ENCODE peak calls at places on chromosomes 13 and 19, in seven cellular contexts. One of them, this sample, is unnamed.

GRCh38 chr19:55158848-55159793 is 1.6 kb upstream of the TNNI3 start:
- DNase-seq in H1: no peak
- DNase-seq in transverse colon: no peak
- DNase-seq in GM12878: no peak
- DNase-seq in K562: peak
- DNase-seq in suprapubic skin: no peak
- DNase-seq in SK-N-SH: no peak
- DNase-seq in this sample: no peak

GRCh38 chr19:6362351-6362801 is 1.0 kb downstream of the CLPP start:
- DNase-seq in H1: no peak
- DNase-seq in transverse colon: no peak
- DNase-seq in GM12878: no peak
- DNase-seq in SK-N-SH: no peak
- DNase-seq in K562: no peak
- DNase-seq in suprapubic skin: no peak
- DNase-seq in this sample: no peak

GRCh38 chr19:6948884-6949283 is 61.5 kb downstream of the ADGRE1 start:
- DNase-seq in transverse colon: no peak
- DNase-seq in suprapubic skin: no peak
- DNase-seq in GM12878: no peak
- DNase-seq in SK-N-SH: no peak
- DNase-seq in K562: no peak
- DNase-seq in H1: no peak
- DNase-seq in this sample: no peak

GRCh38 chr13:44116562-44117315 is 237.0 kb downstream of the LACC1 start:
- DNase-seq in H1: no peak
- DNase-seq in K562: no peak
- DNase-seq in suprapubic skin: no peak
- DNase-seq in transverse colon: no peak
- DNase-seq in SK-N-SH: no peak
- DNase-seq in GM12878: no peak
- DNase-seq in this sample: no peak

GRCh38 chr19:16326401-16327130 is 1.9 kb downstream of the KLF2 start:
- DNase-seq in suprapubic skin: no peak
- DNase-seq in transverse colon: peak
- DNase-seq in H1: no peak
- DNase-seq in K562: no peak
- DNase-seq in SK-N-SH: no peak
- DNase-seq in GM12878: no peak
- DNase-seq in this sample: peak

GRCh38 chr19:33410915-33411401 is 37.4 kb downstream of the CEBPG start:
- DNase-seq in K562: no peak
- DNase-seq in suprapubic skin: no peak
- DNase-seq in SK-N-SH: no peak
- DNase-seq in transverse colon: no peak
- DNase-seq in GM12878: no peak
- DNase-seq in H1: no peak
- DNase-seq in this sample: peak

GRCh38 chr19:50418186-50419021 is at the start of gene SPIB:
- DNase-seq in GM12878: no peak
- DNase-seq in transverse colon: no peak
- DNase-seq in K562: no peak
- DNase-seq in suprapubic skin: no peak
- DNase-seq in H1: no peak
- DNase-seq in SK-N-SH: no peak
- DNase-seq in this sample: peak

GRCh38 chr19:2551864-2552185 is 75.9 kb downstream of the GADD45B start:
- DNase-seq in SK-N-SH: no peak
- DNase-seq in transverse colon: no peak
- DNase-seq in suprapubic skin: no peak
- DNase-seq in GM12878: no peak
- DNase-seq in H1: no peak
- DNase-seq in K562: no peak
- DNase-seq in this sample: no peak

GRCh38 chr13:19864018-19864338 is 529 bp upstream of the ZMYM5 start:
- DNase-seq in K562: peak
- DNase-seq in H1: no peak
- DNase-seq in GM12878: no peak
- DNase-seq in suprapubic skin: peak
- DNase-seq in SK-N-SH: peak
- DNase-seq in transverse colon: peak
- DNase-seq in this sample: peak

GRCh38 chr19:51441410-51442390 is 16.6 kb downstream of the SIGLEC8 start:
- DNase-seq in K562: peak
- DNase-seq in H1: no peak
- DNase-seq in suprapubic skin: no peak
- DNase-seq in transverse colon: peak
- DNase-seq in GM12878: peak
- DNase-seq in SK-N-SH: no peak
- DNase-seq in this sample: no peak

GRCh38 chr19:55358493-55358892 is 4.0 kb upstream of the COX6B2 start:
- DNase-seq in K562: no peak
- DNase-seq in transverse colon: no peak
- DNase-seq in GM12878: no peak
- DNase-seq in SK-N-SH: no peak
- DNase-seq in suprapubic skin: no peak
- DNase-seq in H1: no peak
- DNase-seq in this sample: peak

GRCh38 chr19:19348266-19348665 is 27.6 kb downstream of the MAU2 start:
- DNase-seq in suprapubic skin: no peak
- DNase-seq in GM12878: no peak
- DNase-seq in H1: no peak
- DNase-seq in SK-N-SH: no peak
- DNase-seq in transverse colon: no peak
- DNase-seq in K562: no peak
- DNase-seq in this sample: no peak

GRCh38 chr13:113848431-113849260 is 15.2 kb downstream of the GAS6 start:
- DNase-seq in transverse colon: peak
- DNase-seq in suprapubic skin: no peak
- DNase-seq in GM12878: no peak
- DNase-seq in K562: no peak
- DNase-seq in H1: no peak
- DNase-seq in SK-N-SH: no peak
- DNase-seq in this sample: peak

GRCh38 chr13:43309301-43309700 is 285.9 kb downstream of the DNAJC15 start:
- DNase-seq in transverse colon: no peak
- DNase-seq in suprapubic skin: no peak
- DNase-seq in H1: no peak
- DNase-seq in SK-N-SH: no peak
- DNase-seq in GM12878: no peak
- DNase-seq in K562: no peak
- DNase-seq in this sample: no peak

GRCh38 chr19:41872775-41873647 is 4.1 kb upstream of the CD79A start:
- DNase-seq in H1: peak
- DNase-seq in suprapubic skin: no peak
- DNase-seq in GM12878: no peak
- DNase-seq in transverse colon: peak
- DNase-seq in K562: peak
- DNase-seq in SK-N-SH: peak
- DNase-seq in this sample: peak

GRCh38 chr13:26601669-26602068 is 44.2 kb downstream of the WASF3 start:
- DNase-seq in transverse colon: no peak
- DNase-seq in K562: no peak
- DNase-seq in H1: no peak
- DNase-seq in SK-N-SH: peak
- DNase-seq in GM12878: peak
- DNase-seq in suprapubic skin: no peak
- DNase-seq in this sample: no peak

GRCh38 chr13:113816248-113816924 is 47.5 kb downstream of the GAS6 start:
- DNase-seq in suprapubic skin: no peak
- DNase-seq in SK-N-SH: no peak
- DNase-seq in K562: no peak
- DNase-seq in GM12878: no peak
- DNase-seq in transverse colon: no peak
- DNase-seq in H1: no peak
- DNase-seq in this sample: no peak

DNA sequence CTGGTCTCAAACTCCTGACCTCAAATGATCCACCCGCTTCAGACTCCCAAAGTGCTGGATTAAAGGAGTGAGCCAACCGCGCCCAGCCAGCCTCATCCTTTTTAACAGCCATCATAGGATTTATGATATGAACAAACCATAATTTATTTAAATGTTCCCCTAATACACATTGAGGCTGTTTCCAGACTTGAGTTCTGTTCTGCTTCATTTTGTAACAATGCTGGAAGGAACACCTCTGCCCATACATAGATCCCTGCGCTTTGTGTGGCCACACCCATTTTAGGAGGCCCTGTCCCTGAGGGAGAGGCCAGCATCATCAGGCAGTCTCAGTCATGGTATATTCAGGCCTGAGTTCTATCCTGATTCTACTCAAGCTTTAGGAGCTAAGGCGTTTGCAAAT is 35.9 kb downstream of the TPT1 start:
- DNase-seq in K562: no peak
- DNase-seq in H1: no peak
- DNase-seq in transverse colon: no peak
- DNase-seq in suprapubic skin: no peak
- DNase-seq in SK-N-SH: no peak
- DNase-seq in GM12878: no peak
- DNase-seq in this sample: no peak
- TF ChIP-seq EP300 in K562: no peak
- TF ChIP-seq EP300 in H1: no peak
- TF ChIP-seq EP300 in transverse colon: no peak
- TF ChIP-seq EP300 in suprapubic skin: no peak
- TF ChIP-seq EP300 in SK-N-SH: no peak
- TF ChIP-seq EP300 in GM12878: no peak
- TF ChIP-seq EP300 in this sample: no peak

DNA sequence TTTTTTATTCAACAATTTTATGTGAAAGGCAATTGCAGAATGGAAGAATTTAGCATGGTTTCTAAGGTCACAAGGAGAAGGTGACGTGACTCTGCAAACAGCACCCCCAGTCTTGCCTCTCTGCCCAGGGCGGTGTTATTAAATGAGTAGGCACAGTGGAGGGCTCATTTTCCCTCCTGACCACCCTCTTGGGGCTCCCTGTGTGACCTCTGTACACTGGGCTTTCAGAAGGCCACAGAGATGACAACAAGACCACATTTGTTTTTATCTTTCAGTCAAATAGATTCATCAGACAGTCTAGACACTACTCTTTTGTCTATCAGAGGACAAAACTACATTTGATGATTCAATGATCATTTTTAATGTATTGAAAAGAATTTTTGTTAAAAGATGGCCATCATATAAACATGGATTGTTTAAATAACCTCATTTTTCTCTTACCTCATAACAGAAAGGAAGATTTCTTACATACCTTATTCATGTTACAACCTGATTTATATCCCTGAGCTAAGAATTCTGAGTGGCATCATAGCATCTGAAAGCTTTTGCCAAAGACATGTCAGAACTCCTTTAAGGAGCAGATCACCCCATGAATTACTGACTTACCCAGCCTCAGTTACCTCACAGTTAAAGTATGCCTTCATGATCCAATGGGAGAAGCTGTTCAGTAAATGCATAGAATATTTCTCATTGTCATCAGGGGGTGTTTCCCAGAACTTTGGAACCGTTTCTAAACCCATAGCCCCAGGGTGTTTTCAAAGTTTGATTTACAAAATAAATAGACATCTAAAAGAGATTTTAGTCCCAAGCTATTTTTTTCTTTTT is 184.0 kb upstream of the RFC3 start:
- DNase-seq in SK-N-SH: no peak
- DNase-seq in K562: no peak
- DNase-seq in suprapubic skin: no peak
- DNase-seq in transverse colon: no peak
- DNase-seq in H1: no peak
- DNase-seq in GM12878: no peak
- DNase-seq in this sample: no peak
- H3K4me3 ChIP-seq in SK-N-SH: no peak
- H3K4me3 ChIP-seq in K562: no peak
- H3K4me3 ChIP-seq in suprapubic skin: no peak
- H3K4me3 ChIP-seq in transverse colon: no peak
- H3K4me3 ChIP-seq in H1: no peak
- H3K4me3 ChIP-seq in GM12878: no peak
- H3K4me3 ChIP-seq in this sample: no peak

GRCh38 chr13:41645313-41645712 is 188.0 kb downstream of the RGCC start:
- DNase-seq in GM12878: no peak
- DNase-seq in K562: no peak
- DNase-seq in H1: no peak
- DNase-seq in transverse colon: no peak
- DNase-seq in SK-N-SH: no peak
- DNase-seq in suprapubic skin: no peak
- DNase-seq in this sample: no peak
- TF ChIP-seq POLR2AphosphoS5 in GM12878: no peak
- TF ChIP-seq POLR2AphosphoS5 in K562: no peak
- TF ChIP-seq POLR2AphosphoS5 in H1: no peak
- TF ChIP-seq POLR2AphosphoS5 in transverse colon: no peak
- TF ChIP-seq POLR2AphosphoS5 in SK-N-SH: no peak
- TF ChIP-seq POLR2AphosphoS5 in suprapubic skin: peak
- TF ChIP-seq POLR2AphosphoS5 in this sample: peak

GRCh38 chr19:574658-575526 is 2.5 kb downstream of the BSG start:
- DNase-seq in transverse colon: no peak
- DNase-seq in SK-N-SH: no peak
- DNase-seq in suprapubic skin: no peak
- DNase-seq in GM12878: peak
- DNase-seq in K562: peak
- DNase-seq in H1: no peak
- DNase-seq in this sample: peak

GRCh38 chr19:572891-573825 is 762 bp downstream of the BSG start:
- DNase-seq in SK-N-SH: peak
- DNase-seq in K562: peak
- DNase-seq in transverse colon: peak
- DNase-seq in suprapubic skin: no peak
- DNase-seq in H1: no peak
- DNase-seq in GM12878: no peak
- DNase-seq in this sample: no peak

GRCh38 chr19:570315-570714 is 2.1 kb upstream of the BSG start:
- DNase-seq in K562: no peak
- DNase-seq in suprapubic skin: no peak
- DNase-seq in GM12878: no peak
- DNase-seq in H1: no peak
- DNase-seq in SK-N-SH: peak
- DNase-seq in transverse colon: peak
- DNase-seq in this sample: peak

GRCh38 chr19:571127-571974 is 1.0 kb upstream of the BSG start:
- DNase-seq in GM12878: peak
- DNase-seq in H1: no peak
- DNase-seq in K562: peak
- DNase-seq in suprapubic skin: no peak
- DNase-seq in SK-N-SH: no peak
- DNase-seq in transverse colon: peak
- DNase-seq in this sample: peak

DNA sequence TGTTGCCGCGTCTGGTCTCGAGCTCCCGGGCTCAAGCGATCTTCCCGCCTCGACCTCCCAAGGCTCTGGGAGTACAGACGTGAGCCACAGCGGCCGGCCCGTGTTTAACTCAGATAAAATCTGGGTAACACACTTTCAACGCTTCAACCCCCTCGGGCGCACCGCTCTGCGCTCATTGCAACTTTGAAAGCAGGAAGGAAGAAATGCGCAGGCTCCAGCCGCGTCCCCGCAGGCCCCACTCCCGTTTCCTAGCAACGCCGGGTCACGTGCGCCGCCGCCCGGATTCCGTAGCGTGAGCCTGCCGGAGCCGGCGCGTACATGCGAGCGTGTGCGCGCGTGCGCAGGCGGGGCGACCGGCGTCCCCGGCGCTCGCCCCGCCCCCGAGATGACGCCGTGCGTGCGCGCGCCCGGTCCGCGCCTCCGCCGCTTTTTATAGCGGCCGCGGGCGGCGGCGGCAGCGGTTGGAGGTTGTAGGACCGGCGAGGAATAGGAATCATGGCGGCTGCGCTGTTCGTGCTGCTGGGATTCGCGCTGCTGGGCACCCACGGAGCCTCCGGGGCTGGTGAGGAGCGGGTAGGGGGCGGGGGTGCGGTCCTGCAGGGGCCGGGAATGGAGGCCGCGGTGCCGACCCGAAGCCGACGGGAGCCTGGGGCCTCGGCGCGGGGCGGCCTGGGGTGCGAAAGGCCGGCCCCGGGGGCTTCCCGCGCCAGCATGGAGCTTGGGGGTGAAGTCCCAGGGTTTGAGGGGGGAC is at the start of gene BSG:
- DNase-seq in transverse colon: peak
- DNase-seq in suprapubic skin: peak
- DNase-seq in GM12878: peak
- DNase-seq in K562: peak
- DNase-seq in SK-N-SH: peak
- DNase-seq in H1: peak
- DNase-seq in this sample: peak
- TF ChIP-seq EP300 in transverse colon: no peak
- TF ChIP-seq EP300 in suprapubic skin: no peak
- TF ChIP-seq EP300 in GM12878: no peak
- TF ChIP-seq EP300 in K562: peak
- TF ChIP-seq EP300 in SK-N-SH: peak
- TF ChIP-seq EP300 in H1: peak
- TF ChIP-seq EP300 in this sample: peak